ENCODE peak calls at places on chromosome 7, in ten cellular contexts. One of them, this sample, is unnamed.

GRCh38 chr7:91127974-91128373 is 136.3 kb upstream of the FZD1 start:
- DNase-seq in brain microvascular endothelial cell: no peak
- DNase-seq in cardiac septum: no peak
- DNase-seq in AG09309: no peak
- DNase-seq in germinal center: no peak
- DNase-seq in NCI-H748 treated with DMSO at 0.1 percent for 48 hours: no peak
- DNase-seq in stimulated activated naive B cell treated with anti-CD40 and anti-IgM and Interleukin-4, amounts not matched to agents 10 μg/mL and 1 μg/mL and 100 μg/mL, for 72 hours: no peak
- DNase-seq in SK-N-SH: no peak
- DNase-seq in activated CD4-positive, alpha-beta T cell treated with anti-CD3 and anti-CD28 coated beads, Interleukin-2, amount 10 ng/mL, durations not matched to agents 7 days and 5 days: no peak
- DNase-seq in heart left ventricle: no peak
- DNase-seq in this sample: no peak

GRCh38 chr7:15618275-15618674 is 56.5 kb upstream of the AGMO start:
- DNase-seq in NCI-H748 treated with DMSO at 0.1 percent for 48 hours: no peak
- DNase-seq in heart left ventricle: no peak
- DNase-seq in AG09309: no peak
- DNase-seq in germinal center: no peak
- DNase-seq in stimulated activated naive B cell treated with anti-CD40 and anti-IgM and Interleukin-4, amounts not matched to agents 10 μg/mL and 1 μg/mL and 100 μg/mL, for 72 hours: no peak
- DNase-seq in SK-N-SH: no peak
- DNase-seq in activated CD4-positive, alpha-beta T cell treated with anti-CD3 and anti-CD28 coated beads, Interleukin-2, amount 10 ng/mL, durations not matched to agents 7 days and 5 days: no peak
- DNase-seq in cardiac septum: no peak
- DNase-seq in brain microvascular endothelial cell: no peak
- DNase-seq in this sample: no peak

GRCh38 chr7:151233111-151233701 is 923 bp downstream of the CHPF2 start:
- DNase-seq in AG09309: no peak
- DNase-seq in stimulated activated naive B cell treated with anti-CD40 and anti-IgM and Interleukin-4, amounts not matched to agents 10 μg/mL and 1 μg/mL and 100 μg/mL, for 72 hours: peak
- DNase-seq in germinal center: peak
- DNase-seq in brain microvascular endothelial cell: peak
- DNase-seq in heart left ventricle: no peak
- DNase-seq in NCI-H748 treated with DMSO at 0.1 percent for 48 hours: no peak
- DNase-seq in cardiac septum: no peak
- DNase-seq in SK-N-SH: peak
- DNase-seq in activated CD4-positive, alpha-beta T cell treated with anti-CD3 and anti-CD28 coated beads, Interleukin-2, amount 10 ng/mL, durations not matched to agents 7 days and 5 days: peak
- DNase-seq in this sample: no peak

GRCh38 chr7:73906874-73907273 is 45.9 kb downstream of the TMEM270 start:
- DNase-seq in SK-N-SH: peak
- DNase-seq in NCI-H748 treated with DMSO at 0.1 percent for 48 hours: no peak
- DNase-seq in activated CD4-positive, alpha-beta T cell treated with anti-CD3 and anti-CD28 coated beads, Interleukin-2, amount 10 ng/mL, durations not matched to agents 7 days and 5 days: no peak
- DNase-seq in cardiac septum: peak
- DNase-seq in brain microvascular endothelial cell: no peak
- DNase-seq in stimulated activated naive B cell treated with anti-CD40 and anti-IgM and Interleukin-4, amounts not matched to agents 10 μg/mL and 1 μg/mL and 100 μg/mL, for 72 hours: no peak
- DNase-seq in heart left ventricle: no peak
- DNase-seq in AG09309: no peak
- DNase-seq in germinal center: no peak
- DNase-seq in this sample: no peak

GRCh38 chr7:16234493-16235151 is 186.7 kb downstream of the CRPPA start:
- DNase-seq in NCI-H748 treated with DMSO at 0.1 percent for 48 hours: no peak
- DNase-seq in heart left ventricle: no peak
- DNase-seq in stimulated activated naive B cell treated with anti-CD40 and anti-IgM and Interleukin-4, amounts not matched to agents 10 μg/mL and 1 μg/mL and 100 μg/mL, for 72 hours: no peak
- DNase-seq in germinal center: no peak
- DNase-seq in cardiac septum: no peak
- DNase-seq in AG09309: no peak
- DNase-seq in activated CD4-positive, alpha-beta T cell treated with anti-CD3 and anti-CD28 coated beads, Interleukin-2, amount 10 ng/mL, durations not matched to agents 7 days and 5 days: no peak
- DNase-seq in SK-N-SH: no peak
- DNase-seq in brain microvascular endothelial cell: no peak
- DNase-seq in this sample: no peak

GRCh38 chr7:38628630-38629385 is 2.4 kb downstream of the AMPH start:
- DNase-seq in SK-N-SH: no peak
- DNase-seq in stimulated activated naive B cell treated with anti-CD40 and anti-IgM and Interleukin-4, amounts not matched to agents 10 μg/mL and 1 μg/mL and 100 μg/mL, for 72 hours: no peak
- DNase-seq in AG09309: peak
- DNase-seq in NCI-H748 treated with DMSO at 0.1 percent for 48 hours: no peak
- DNase-seq in activated CD4-positive, alpha-beta T cell treated with anti-CD3 and anti-CD28 coated beads, Interleukin-2, amount 10 ng/mL, durations not matched to agents 7 days and 5 days: no peak
- DNase-seq in cardiac septum: no peak
- DNase-seq in germinal center: no peak
- DNase-seq in heart left ventricle: no peak
- DNase-seq in brain microvascular endothelial cell: no peak
- DNase-seq in this sample: no peak

GRCh38 chr7:34756025-34756437 is 98.0 kb downstream of the NPSR1 start:
- DNase-seq in germinal center: no peak
- DNase-seq in cardiac septum: no peak
- DNase-seq in AG09309: no peak
- DNase-seq in activated CD4-positive, alpha-beta T cell treated with anti-CD3 and anti-CD28 coated beads, Interleukin-2, amount 10 ng/mL, durations not matched to agents 7 days and 5 days: no peak
- DNase-seq in SK-N-SH: no peak
- DNase-seq in NCI-H748 treated with DMSO at 0.1 percent for 48 hours: no peak
- DNase-seq in stimulated activated naive B cell treated with anti-CD40 and anti-IgM and Interleukin-4, amounts not matched to agents 10 μg/mL and 1 μg/mL and 100 μg/mL, for 72 hours: no peak
- DNase-seq in brain microvascular endothelial cell: no peak
- DNase-seq in heart left ventricle: no peak
- DNase-seq in this sample: no peak

GRCh38 chr7:37234334-37234733 is 214.3 kb downstream of the ELMO1 start:
- DNase-seq in AG09309: no peak
- DNase-seq in germinal center: no peak
- DNase-seq in heart left ventricle: no peak
- DNase-seq in stimulated activated naive B cell treated with anti-CD40 and anti-IgM and Interleukin-4, amounts not matched to agents 10 μg/mL and 1 μg/mL and 100 μg/mL, for 72 hours: no peak
- DNase-seq in activated CD4-positive, alpha-beta T cell treated with anti-CD3 and anti-CD28 coated beads, Interleukin-2, amount 10 ng/mL, durations not matched to agents 7 days and 5 days: no peak
- DNase-seq in brain microvascular endothelial cell: no peak
- DNase-seq in SK-N-SH: no peak
- DNase-seq in NCI-H748 treated with DMSO at 0.1 percent for 48 hours: no peak
- DNase-seq in cardiac septum: no peak
- DNase-seq in this sample: no peak

GRCh38 chr7:26156454-26157365 is 4.7 kb downstream of the NFE2L3 start:
- DNase-seq in NCI-H748 treated with DMSO at 0.1 percent for 48 hours: no peak
- DNase-seq in AG09309: peak
- DNase-seq in activated CD4-positive, alpha-beta T cell treated with anti-CD3 and anti-CD28 coated beads, Interleukin-2, amount 10 ng/mL, durations not matched to agents 7 days and 5 days: peak
- DNase-seq in cardiac septum: no peak
- DNase-seq in heart left ventricle: no peak
- DNase-seq in stimulated activated naive B cell treated with anti-CD40 and anti-IgM and Interleukin-4, amounts not matched to agents 10 μg/mL and 1 μg/mL and 100 μg/mL, for 72 hours: peak
- DNase-seq in brain microvascular endothelial cell: peak
- DNase-seq in germinal center: no peak
- DNase-seq in SK-N-SH: no peak
- DNase-seq in this sample: no peak

GRCh38 chr7:125599387-125599786 is 669.8 kb upstream of the POT1 start:
- DNase-seq in germinal center: no peak
- DNase-seq in AG09309: no peak
- DNase-seq in SK-N-SH: no peak
- DNase-seq in stimulated activated naive B cell treated with anti-CD40 and anti-IgM and Interleukin-4, amounts not matched to agents 10 μg/mL and 1 μg/mL and 100 μg/mL, for 72 hours: no peak
- DNase-seq in activated CD4-positive, alpha-beta T cell treated with anti-CD3 and anti-CD28 coated beads, Interleukin-2, amount 10 ng/mL, durations not matched to agents 7 days and 5 days: no peak
- DNase-seq in NCI-H748 treated with DMSO at 0.1 percent for 48 hours: no peak
- DNase-seq in cardiac septum: no peak
- DNase-seq in brain microvascular endothelial cell: peak
- DNase-seq in heart left ventricle: no peak
- DNase-seq in this sample: no peak

GRCh38 chr7:266851-267840 is 22.8 kb upstream of the FOXL3 start:
- DNase-seq in SK-N-SH: peak
- DNase-seq in germinal center: no peak
- DNase-seq in stimulated activated naive B cell treated with anti-CD40 and anti-IgM and Interleukin-4, amounts not matched to agents 10 μg/mL and 1 μg/mL and 100 μg/mL, for 72 hours: no peak
- DNase-seq in activated CD4-positive, alpha-beta T cell treated with anti-CD3 and anti-CD28 coated beads, Interleukin-2, amount 10 ng/mL, durations not matched to agents 7 days and 5 days: no peak
- DNase-seq in brain microvascular endothelial cell: no peak
- DNase-seq in AG09309: no peak
- DNase-seq in NCI-H748 treated with DMSO at 0.1 percent for 48 hours: no peak
- DNase-seq in cardiac septum: no peak
- DNase-seq in heart left ventricle: no peak
- DNase-seq in this sample: no peak

GRCh38 chr7:45720989-45721388 is 146.8 kb downstream of the ADCY1 start:
- DNase-seq in NCI-H748 treated with DMSO at 0.1 percent for 48 hours: no peak
- DNase-seq in germinal center: no peak
- DNase-seq in SK-N-SH: no peak
- DNase-seq in stimulated activated naive B cell treated with anti-CD40 and anti-IgM and Interleukin-4, amounts not matched to agents 10 μg/mL and 1 μg/mL and 100 μg/mL, for 72 hours: no peak
- DNase-seq in heart left ventricle: no peak
- DNase-seq in AG09309: no peak
- DNase-seq in brain microvascular endothelial cell: no peak
- DNase-seq in activated CD4-positive, alpha-beta T cell treated with anti-CD3 and anti-CD28 coated beads, Interleukin-2, amount 10 ng/mL, durations not matched to agents 7 days and 5 days: no peak
- DNase-seq in cardiac septum: no peak
- DNase-seq in this sample: no peak

GRCh38 chr7:11667810-11668185 is 164.2 kb downstream of the THSD7A start:
- DNase-seq in SK-N-SH: no peak
- DNase-seq in heart left ventricle: no peak
- DNase-seq in AG09309: no peak
- DNase-seq in stimulated activated naive B cell treated with anti-CD40 and anti-IgM and Interleukin-4, amounts not matched to agents 10 μg/mL and 1 μg/mL and 100 μg/mL, for 72 hours: no peak
- DNase-seq in germinal center: no peak
- DNase-seq in activated CD4-positive, alpha-beta T cell treated with anti-CD3 and anti-CD28 coated beads, Interleukin-2, amount 10 ng/mL, durations not matched to agents 7 days and 5 days: no peak
- DNase-seq in cardiac septum: no peak
- DNase-seq in brain microvascular endothelial cell: no peak
- DNase-seq in NCI-H748 treated with DMSO at 0.1 percent for 48 hours: no peak
- DNase-seq in this sample: no peak

GRCh38 chr7:2076649-2077064 is 156.1 kb downstream of the MAD1L1 start:
- DNase-seq in cardiac septum: no peak
- DNase-seq in stimulated activated naive B cell treated with anti-CD40 and anti-IgM and Interleukin-4, amounts not matched to agents 10 μg/mL and 1 μg/mL and 100 μg/mL, for 72 hours: no peak
- DNase-seq in activated CD4-positive, alpha-beta T cell treated with anti-CD3 and anti-CD28 coated beads, Interleukin-2, amount 10 ng/mL, durations not matched to agents 7 days and 5 days: no peak
- DNase-seq in heart left ventricle: no peak
- DNase-seq in brain microvascular endothelial cell: no peak
- DNase-seq in SK-N-SH: no peak
- DNase-seq in germinal center: no peak
- DNase-seq in AG09309: no peak
- DNase-seq in NCI-H748 treated with DMSO at 0.1 percent for 48 hours: no peak
- DNase-seq in this sample: no peak

GRCh38 chr7:92633211-92633906 is 43.2 kb upstream of the FAM133B start:
- DNase-seq in activated CD4-positive, alpha-beta T cell treated with anti-CD3 and anti-CD28 coated beads, Interleukin-2, amount 10 ng/mL, durations not matched to agents 7 days and 5 days: peak
- DNase-seq in brain microvascular endothelial cell: peak
- DNase-seq in SK-N-SH: no peak
- DNase-seq in stimulated activated naive B cell treated with anti-CD40 and anti-IgM and Interleukin-4, amounts not matched to agents 10 μg/mL and 1 μg/mL and 100 μg/mL, for 72 hours: no peak
- DNase-seq in heart left ventricle: peak
- DNase-seq in cardiac septum: no peak
- DNase-seq in germinal center: no peak
- DNase-seq in AG09309: peak
- DNase-seq in NCI-H748 treated with DMSO at 0.1 percent for 48 hours: peak
- DNase-seq in this sample: no peak

GRCh38 chr7:32515890-32516550 is 20.7 kb downstream of the AVL9 start:
- DNase-seq in brain microvascular endothelial cell: peak
- DNase-seq in heart left ventricle: no peak
- DNase-seq in germinal center: no peak
- DNase-seq in activated CD4-positive, alpha-beta T cell treated with anti-CD3 and anti-CD28 coated beads, Interleukin-2, amount 10 ng/mL, durations not matched to agents 7 days and 5 days: peak
- DNase-seq in SK-N-SH: no peak
- DNase-seq in NCI-H748 treated with DMSO at 0.1 percent for 48 hours: no peak
- DNase-seq in stimulated activated naive B cell treated with anti-CD40 and anti-IgM and Interleukin-4, amounts not matched to agents 10 μg/mL and 1 μg/mL and 100 μg/mL, for 72 hours: peak
- DNase-seq in cardiac septum: no peak
- DNase-seq in AG09309: no peak
- DNase-seq in this sample: no peak

GRCh38 chr7:4244041-4244440 is 438.1 kb upstream of the FOXK1 start:
- DNase-seq in activated CD4-positive, alpha-beta T cell treated with anti-CD3 and anti-CD28 coated beads, Interleukin-2, amount 10 ng/mL, durations not matched to agents 7 days and 5 days: no peak
- DNase-seq in NCI-H748 treated with DMSO at 0.1 percent for 48 hours: no peak
- DNase-seq in germinal center: no peak
- DNase-seq in heart left ventricle: no peak
- DNase-seq in AG09309: no peak
- DNase-seq in brain microvascular endothelial cell: no peak
- DNase-seq in cardiac septum: peak
- DNase-seq in stimulated activated naive B cell treated with anti-CD40 and anti-IgM and Interleukin-4, amounts not matched to agents 10 μg/mL and 1 μg/mL and 100 μg/mL, for 72 hours: no peak
- DNase-seq in SK-N-SH: no peak
- DNase-seq in this sample: no peak

GRCh38 chr7:55516399-55516798 is 55.9 kb downstream of the VOPP1 start:
- DNase-seq in cardiac septum: no peak
- DNase-seq in stimulated activated naive B cell treated with anti-CD40 and anti-IgM and Interleukin-4, amounts not matched to agents 10 μg/mL and 1 μg/mL and 100 μg/mL, for 72 hours: no peak
- DNase-seq in germinal center: no peak
- DNase-seq in activated CD4-positive, alpha-beta T cell treated with anti-CD3 and anti-CD28 coated beads, Interleukin-2, amount 10 ng/mL, durations not matched to agents 7 days and 5 days: no peak
- DNase-seq in SK-N-SH: no peak
- DNase-seq in AG09309: no peak
- DNase-seq in heart left ventricle: no peak
- DNase-seq in NCI-H748 treated with DMSO at 0.1 percent for 48 hours: no peak
- DNase-seq in brain microvascular endothelial cell: no peak
- DNase-seq in this sample: no peak

GRCh38 chr7:108340856-108341411 is 115.3 kb downstream of the NRCAM start:
- DNase-seq in AG09309: no peak
- DNase-seq in cardiac septum: no peak
- DNase-seq in SK-N-SH: no peak
- DNase-seq in brain microvascular endothelial cell: no peak
- DNase-seq in NCI-H748 treated with DMSO at 0.1 percent for 48 hours: no peak
- DNase-seq in heart left ventricle: no peak
- DNase-seq in stimulated activated naive B cell treated with anti-CD40 and anti-IgM and Interleukin-4, amounts not matched to agents 10 μg/mL and 1 μg/mL and 100 μg/mL, for 72 hours: no peak
- DNase-seq in activated CD4-positive, alpha-beta T cell treated with anti-CD3 and anti-CD28 coated beads, Interleukin-2, amount 10 ng/mL, durations not matched to agents 7 days and 5 days: no peak
- DNase-seq in germinal center: no peak
- DNase-seq in this sample: no peak

GRCh38 chr7:420142-421055 is 99.2 kb downstream of the PDGFA start:
- DNase-seq in heart left ventricle: no peak
- DNase-seq in AG09309: no peak
- DNase-seq in NCI-H748 treated with DMSO at 0.1 percent for 48 hours: no peak
- DNase-seq in cardiac septum: no peak
- DNase-seq in activated CD4-positive, alpha-beta T cell treated with anti-CD3 and anti-CD28 coated beads, Interleukin-2, amount 10 ng/mL, durations not matched to agents 7 days and 5 days: no peak
- DNase-seq in SK-N-SH: no peak
- DNase-seq in brain microvascular endothelial cell: no peak
- DNase-seq in stimulated activated naive B cell treated with anti-CD40 and anti-IgM and Interleukin-4, amounts not matched to agents 10 μg/mL and 1 μg/mL and 100 μg/mL, for 72 hours: no peak
- DNase-seq in germinal center: no peak
- DNase-seq in this sample: no peak

GRCh38 chr7:91140982-91141381 is 123.3 kb upstream of the FZD1 start:
- DNase-seq in cardiac septum: no peak
- DNase-seq in NCI-H748 treated with DMSO at 0.1 percent for 48 hours: no peak
- DNase-seq in brain microvascular endothelial cell: no peak
- DNase-seq in heart left ventricle: no peak
- DNase-seq in germinal center: peak
- DNase-seq in stimulated activated naive B cell treated with anti-CD40 and anti-IgM and Interleukin-4, amounts not matched to agents 10 μg/mL and 1 μg/mL and 100 μg/mL, for 72 hours: peak
- DNase-seq in activated CD4-positive, alpha-beta T cell treated with anti-CD3 and anti-CD28 coated beads, Interleukin-2, amount 10 ng/mL, durations not matched to agents 7 days and 5 days: no peak
- DNase-seq in AG09309: no peak
- DNase-seq in SK-N-SH: no peak
- DNase-seq in this sample: no peak

GRCh38 chr7:113873554-113874151 is 45.2 kb downstream of the PPP1R3A start:
- DNase-seq in SK-N-SH: no peak
- DNase-seq in AG09309: no peak
- DNase-seq in activated CD4-positive, alpha-beta T cell treated with anti-CD3 and anti-CD28 coated beads, Interleukin-2, amount 10 ng/mL, durations not matched to agents 7 days and 5 days: no peak
- DNase-seq in cardiac septum: no peak
- DNase-seq in germinal center: no peak
- DNase-seq in stimulated activated naive B cell treated with anti-CD40 and anti-IgM and Interleukin-4, amounts not matched to agents 10 μg/mL and 1 μg/mL and 100 μg/mL, for 72 hours: no peak
- DNase-seq in heart left ventricle: no peak
- DNase-seq in brain microvascular endothelial cell: peak
- DNase-seq in NCI-H748 treated with DMSO at 0.1 percent for 48 hours: no peak
- DNase-seq in this sample: no peak

GRCh38 chr7:50450691-50451051 is 521 bp upstream of the FIGNL1 start:
- DNase-seq in germinal center: peak
- DNase-seq in cardiac septum: no peak
- DNase-seq in AG09309: no peak
- DNase-seq in heart left ventricle: no peak
- DNase-seq in stimulated activated naive B cell treated with anti-CD40 and anti-IgM and Interleukin-4, amounts not matched to agents 10 μg/mL and 1 μg/mL and 100 μg/mL, for 72 hours: peak
- DNase-seq in SK-N-SH: peak
- DNase-seq in activated CD4-positive, alpha-beta T cell treated with anti-CD3 and anti-CD28 coated beads, Interleukin-2, amount 10 ng/mL, durations not matched to agents 7 days and 5 days: peak
- DNase-seq in brain microvascular endothelial cell: no peak
- DNase-seq in NCI-H748 treated with DMSO at 0.1 percent for 48 hours: no peak
- DNase-seq in this sample: no peak

GRCh38 chr7:153523320-153524015 is 528.7 kb upstream of the DPP6 start:
- DNase-seq in heart left ventricle: no peak
- DNase-seq in cardiac septum: no peak
- DNase-seq in brain microvascular endothelial cell: no peak
- DNase-seq in AG09309: no peak
- DNase-seq in SK-N-SH: no peak
- DNase-seq in germinal center: no peak
- DNase-seq in activated CD4-positive, alpha-beta T cell treated with anti-CD3 and anti-CD28 coated beads, Interleukin-2, amount 10 ng/mL, durations not matched to agents 7 days and 5 days: no peak
- DNase-seq in NCI-H748 treated with DMSO at 0.1 percent for 48 hours: no peak
- DNase-seq in stimulated activated naive B cell treated with anti-CD40 and anti-IgM and Interleukin-4, amounts not matched to agents 10 μg/mL and 1 μg/mL and 100 μg/mL, for 72 hours: no peak
- DNase-seq in this sample: no peak

GRCh38 chr7:4241791-4242190 is 440.3 kb upstream of the FOXK1 start:
- DNase-seq in germinal center: no peak
- DNase-seq in AG09309: no peak
- DNase-seq in cardiac septum: peak
- DNase-seq in brain microvascular endothelial cell: no peak
- DNase-seq in heart left ventricle: no peak
- DNase-seq in stimulated activated naive B cell treated with anti-CD40 and anti-IgM and Interleukin-4, amounts not matched to agents 10 μg/mL and 1 μg/mL and 100 μg/mL, for 72 hours: no peak
- DNase-seq in activated CD4-positive, alpha-beta T cell treated with anti-CD3 and anti-CD28 coated beads, Interleukin-2, amount 10 ng/mL, durations not matched to agents 7 days and 5 days: no peak
- DNase-seq in NCI-H748 treated with DMSO at 0.1 percent for 48 hours: no peak
- DNase-seq in SK-N-SH: peak
- DNase-seq in this sample: no peak

GRCh38 chr7:23350466-23350865 is 51.3 kb downstream of the MALSU1 start:
- DNase-seq in cardiac septum: no peak
- DNase-seq in activated CD4-positive, alpha-beta T cell treated with anti-CD3 and anti-CD28 coated beads, Interleukin-2, amount 10 ng/mL, durations not matched to agents 7 days and 5 days: no peak
- DNase-seq in germinal center: no peak
- DNase-seq in AG09309: no peak
- DNase-seq in stimulated activated naive B cell treated with anti-CD40 and anti-IgM and Interleukin-4, amounts not matched to agents 10 μg/mL and 1 μg/mL and 100 μg/mL, for 72 hours: no peak
- DNase-seq in brain microvascular endothelial cell: no peak
- DNase-seq in SK-N-SH: no peak
- DNase-seq in NCI-H748 treated with DMSO at 0.1 percent for 48 hours: no peak
- DNase-seq in heart left ventricle: no peak
- DNase-seq in this sample: no peak

GRCh38 chr7:25762511-25763119 is 389.4 kb upstream of the NFE2L3 start:
- DNase-seq in NCI-H748 treated with DMSO at 0.1 percent for 48 hours: peak
- DNase-seq in stimulated activated naive B cell treated with anti-CD40 and anti-IgM and Interleukin-4, amounts not matched to agents 10 μg/mL and 1 μg/mL and 100 μg/mL, for 72 hours: no peak
- DNase-seq in heart left ventricle: no peak
- DNase-seq in germinal center: no peak
- DNase-seq in brain microvascular endothelial cell: no peak
- DNase-seq in AG09309: no peak
- DNase-seq in activated CD4-positive, alpha-beta T cell treated with anti-CD3 and anti-CD28 coated beads, Interleukin-2, amount 10 ng/mL, durations not matched to agents 7 days and 5 days: no peak
- DNase-seq in SK-N-SH: no peak
- DNase-seq in cardiac septum: no peak
- DNase-seq in this sample: no peak

GRCh38 chr7:155129186-155129585 is 59.1 kb downstream of the HTR5A start:
- DNase-seq in activated CD4-positive, alpha-beta T cell treated with anti-CD3 and anti-CD28 coated beads, Interleukin-2, amount 10 ng/mL, durations not matched to agents 7 days and 5 days: no peak
- DNase-seq in NCI-H748 treated with DMSO at 0.1 percent for 48 hours: no peak
- DNase-seq in brain microvascular endothelial cell: no peak
- DNase-seq in heart left ventricle: no peak
- DNase-seq in germinal center: no peak
- DNase-seq in AG09309: no peak
- DNase-seq in stimulated activated naive B cell treated with anti-CD40 and anti-IgM and Interleukin-4, amounts not matched to agents 10 μg/mL and 1 μg/mL and 100 μg/mL, for 72 hours: no peak
- DNase-seq in SK-N-SH: no peak
- DNase-seq in cardiac septum: no peak
- DNase-seq in this sample: no peak

This sample was measured in coronary artery.